ENCODE peak calls at places on chromosome 1, in eight cellular contexts. F, K, N, C, W, B, M and P are unnamed samples.

GRCh38 chr1:152047954-152048640 is 11.3 kb upstream of the S100A11 start:
- DNase-seq in F (peak; percentile 96), K (peak; percentile 65), N (peak; percentile 99), C (peak; percentile 70), W (peak; percentile 59), B (peak; percentile 79), M (peak; percentile 98), P (peak; percentile 45)

GRCh38 chr1:18575620-18576019 is 55.0 kb upstream of the PAX7 start:
- DNase-seq in F (no peak), K (peak; percentile 56), N (peak; percentile 61), C (peak; percentile 30), W (no peak), B (no peak), M (no peak), P (peak; percentile 82)

GRCh38 chr1:21607549-21608529 is 61.3 kb downstream of the RAP1GAP start:
- DNase-seq in F (no peak), K (no peak), N (peak; percentile 66), C (peak; percentile 12), W (peak; percentile 44), B (no peak), M (peak; percentile 61), P (no peak)

GRCh38 chr1:1196431-1197187 is 9.8 kb downstream of the TNFRSF18 start:
- DNase-seq in F (no peak), K (no peak), N (no peak), C (no peak), W (no peak), B (no peak), M (no peak), P (peak; percentile 34)

GRCh38 chr1:118898702-118899101 is 89.4 kb downstream of the TBX15 start:
- DNase-seq in F (no peak), K (no peak), N (peak; percentile 11), C (no peak), W (no peak), B (no peak), M (no peak), P (no peak)

GRCh38 chr1:39969048-39969447 is 14.1 kb downstream of the MFSD2A start:
- DNase-seq in F (no peak), K (no peak), N (no peak), C (no peak), W (no peak), B (no peak), M (no peak), P (no peak)

GRCh38 chr1:206633708-206634121 is 1.6 kb upstream of the DYRK3 start:
- DNase-seq in F (no peak), K (no peak), N (peak; percentile 83), C (no peak), W (no peak), B (no peak), M (peak; percentile 94), P (no peak)

GRCh38 chr1:30903343-30904034 is 5.1 kb downstream of the SDC3 start:
- DNase-seq in F (peak; percentile 37), K (no peak), N (no peak), C (no peak), W (no peak), B (no peak), M (no peak), P (no peak)